ENCODE peak calls at places on chromosome 11, in six cellular contexts. Y, V, Q, A, D and R are unnamed samples.
A peak's percentile ranks its signal among the peaks of the same experiment; 100 is the strongest.

GRCh38 chr11:87352759-87353707 is 315.3 kb downstream of the TMEM135 start:
- DNase-seq in Y (peak; percentile 61), V (peak; percentile 90), Q (peak; percentile 92), A (peak; percentile 51), D (peak; percentile 89), R (peak; percentile 74)

GRCh38 chr11:121323208-121323607 is 30.6 kb downstream of the SC5D start:
- DNase-seq in Y (no peak), V (no peak), Q (no peak), A (no peak), D (no peak), R (no peak)

GRCh38 chr11:3378426-3379423 is at the start of gene ZNF195:
- DNase-seq in Y (peak; percentile 96), V (peak; percentile 98), Q (peak; percentile 100), A (peak; percentile 97), D (peak; percentile 96), R (peak; percentile 99)

GRCh38 chr11:5441414-5441813 is at the start of gene OR51I1:
- DNase-seq in Y (no peak), V (no peak), Q (no peak), A (no peak), D (no peak), R (no peak)

GRCh38 chr11:36478700-36479329 is 31.3 kb downstream of the TRAF6 start:
- DNase-seq in Y (no peak), V (no peak), Q (no peak), A (peak; percentile 39), D (peak; percentile 60), R (peak; percentile 60)

GRCh38 chr11:94325681-94326080 is 21.3 kb downstream of the IZUMO1R start:
- DNase-seq in Y (peak; percentile 61), V (peak; percentile 60), Q (peak; percentile 89), A (peak; percentile 39), D (peak; percentile 44), R (peak; percentile 18)

GRCh38 chr11:126155402-126156187 is 55.9 kb downstream of the RPUSD4 start:
- DNase-seq in Y (no peak), V (no peak), Q (no peak), A (no peak), D (no peak), R (no peak)

GRCh38 chr11:59265735-59266134 is 53.0 kb upstream of the MPEG1 start:
- DNase-seq in Y (no peak), V (no peak), Q (no peak), A (no peak), D (no peak), R (no peak)

GRCh38 chr11:24705474-24705873 is 208.6 kb downstream of the LUZP2 start:
- DNase-seq in Y (no peak), V (no peak), Q (no peak), A (no peak), D (no peak), R (no peak)

GRCh38 chr11:14500181-14500651 is 605 bp upstream of the COPB1 start:
- DNase-seq in Y (no peak), V (no peak), Q (no peak), A (peak; percentile 39), D (peak; percentile 78), R (peak; percentile 48)

GRCh38 chr11:17413414-17414316 is 25.2 kb upstream of the KCNJ11 start:
- DNase-seq in Y (no peak), V (no peak), Q (no peak), A (peak; percentile 44), D (no peak), R (no peak)

GRCh38 chr11:127003260-127003981 is 2.9 kb upstream of the KIRREL3 start:
- DNase-seq in Y (no peak), V (peak; percentile 12), Q (peak; percentile 83), A (no peak), D (no peak), R (peak; percentile 65)

GRCh38 chr11:83759148-83759547 is 473.0 kb upstream of the CCDC90B start:
- DNase-seq in Y (no peak), V (no peak), Q (no peak), A (no peak), D (no peak), R (no peak)

GRCh38 chr11:1269957-1270356 is 39.5 kb downstream of the TOLLIP start:
- DNase-seq in Y (no peak), V (no peak), Q (no peak), A (no peak), D (no peak), R (no peak)

GRCh38 chr11:40241524-40242037 is 1217.9 kb downstream of the LRRC4C start:
- DNase-seq in Y (no peak), V (no peak), Q (no peak), A (no peak), D (no peak), R (no peak)

GRCh38 chr11:64299847-64300648 is at the start of gene CATSPERZ:
- DNase-seq in Y (no peak), V (no peak), Q (peak; percentile 36), A (no peak), D (no peak), R (no peak)

GRCh38 chr11:117305145-117305544 is 10.9 kb downstream of the BACE1 start:
- DNase-seq in Y (no peak), V (no peak), Q (no peak), A (no peak), D (no peak), R (no peak)

GRCh38 chr11:17238377-17238776 is 30.6 kb upstream of the PIK3C2A start:
- DNase-seq in Y (no peak), V (no peak), Q (no peak), A (no peak), D (no peak), R (no peak)

GRCh38 chr11:5689551-5689983 is at the start of gene TRIM22:
- DNase-seq in Y (peak; percentile 15), V (no peak), Q (peak; percentile 34), A (no peak), D (peak; percentile 86), R (no peak)

GRCh38 chr11:69666261-69666660 is 8.9 kb downstream of the LTO1 start:
- DNase-seq in Y (no peak), V (no peak), Q (no peak), A (no peak), D (no peak), R (no peak)

GRCh38 chr11:68843703-68844312 is 2.1 kb upstream of the CPT1A start:
- DNase-seq in Y (peak; percentile 67), V (no peak), Q (peak; percentile 80), A (peak; percentile 67), D (no peak), R (peak; percentile 51)

GRCh38 chr11:78812513-78813293 is 238.0 kb upstream of the NARS2 start:
- DNase-seq in Y (no peak), V (no peak), Q (no peak), A (no peak), D (no peak), R (no peak)

GRCh38 chr11:12201016-12201985 is 90.9 kb downstream of the MICAL2 start:
- DNase-seq in Y (no peak), V (peak; percentile 93), Q (no peak), A (peak; percentile 15), D (peak; percentile 99), R (peak; percentile 19)

GRCh38 chr11:19913893-19914249 is 201.2 kb downstream of the NAV2 start:
- DNase-seq in Y (no peak), V (no peak), Q (no peak), A (no peak), D (no peak), R (no peak)

GRCh38 chr11:107385361-107385982 is 72.2 kb downstream of the CWF19L2 start:
- DNase-seq in Y (no peak), V (no peak), Q (no peak), A (peak; percentile 88), D (no peak), R (no peak)

GRCh38 chr11:95140397-95141030 is 50.9 kb downstream of the ENDOD1 start:
- DNase-seq in Y (no peak), V (peak; percentile 33), Q (no peak), A (no peak), D (no peak), R (no peak)

GRCh38 chr11:130118165-130118564 is 41.4 kb upstream of the ST14 start:
- DNase-seq in Y (no peak), V (no peak), Q (no peak), A (no peak), D (no peak), R (no peak)

GRCh38 chr11:35412285-35412684 is 7.1 kb downstream of the SLC1A2 start:
- DNase-seq in Y (no peak), V (peak; percentile 16), Q (no peak), A (no peak), D (peak; percentile 4), R (peak; percentile 43)

GRCh38 chr11:68325183-68325893 is 12.9 kb downstream of the LRP5 start:
- DNase-seq in Y (no peak), V (no peak), Q (peak; percentile 68), A (no peak), D (no peak), R (no peak)

GRCh38 chr11:11978792-11979486 is 29.5 kb downstream of the DKK3 start:
- DNase-seq in Y (no peak), V (no peak), Q (no peak), A (no peak), D (peak; percentile 87), R (no peak)

GRCh38 chr11:118111744-118112035 is 24.9 kb upstream of the SMIM35 start:
- DNase-seq in Y (no peak), V (no peak), Q (no peak), A (no peak), D (no peak), R (no peak)

GRCh38 chr11:110891411-110891810 is 179.2 kb upstream of the ARHGAP20 start:
- DNase-seq in Y (no peak), V (no peak), Q (no peak), A (no peak), D (no peak), R (no peak)
- TF ChIP-seq JUN in Y (no peak), V (no peak), Q (no peak), A (no peak), D (no peak), R (no peak)

GRCh38 chr11:62132188-62132587 is 8.4 kb downstream of the INCENP start:
- DNase-seq in Y (no peak), V (no peak), Q (no peak), A (no peak), D (no peak), R (no peak)
- TF ChIP-seq JUN in Y (no peak), V (no peak), Q (no peak), A (no peak), D (no peak), R (no peak)

DNA sequence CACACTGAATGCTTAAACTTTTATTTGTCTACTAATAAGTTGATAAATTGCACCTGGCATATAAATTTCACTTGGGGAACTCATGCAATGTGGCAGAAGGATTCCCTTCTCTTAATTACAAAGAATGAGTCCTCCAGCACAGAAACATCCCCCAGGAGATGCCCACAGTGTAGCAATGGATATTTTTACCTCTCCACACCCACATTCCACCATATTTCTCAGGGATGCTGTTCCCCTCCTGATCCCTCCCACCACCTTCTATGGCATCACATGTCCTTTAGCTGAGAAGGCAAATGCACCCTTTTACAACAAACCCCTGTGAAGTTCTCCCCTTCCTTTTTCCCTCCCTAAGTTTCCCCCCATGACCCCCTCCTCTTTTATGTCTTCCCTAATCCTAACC is 56.1 kb upstream of the UBASH3B start:
- DNase-seq in Y (no peak), V (no peak), Q (no peak), A (no peak), D (no peak), R (no peak)
- TF ChIP-seq JUN in Y (no peak), V (no peak), Q (no peak), A (no peak), D (no peak), R (no peak)

DNA sequence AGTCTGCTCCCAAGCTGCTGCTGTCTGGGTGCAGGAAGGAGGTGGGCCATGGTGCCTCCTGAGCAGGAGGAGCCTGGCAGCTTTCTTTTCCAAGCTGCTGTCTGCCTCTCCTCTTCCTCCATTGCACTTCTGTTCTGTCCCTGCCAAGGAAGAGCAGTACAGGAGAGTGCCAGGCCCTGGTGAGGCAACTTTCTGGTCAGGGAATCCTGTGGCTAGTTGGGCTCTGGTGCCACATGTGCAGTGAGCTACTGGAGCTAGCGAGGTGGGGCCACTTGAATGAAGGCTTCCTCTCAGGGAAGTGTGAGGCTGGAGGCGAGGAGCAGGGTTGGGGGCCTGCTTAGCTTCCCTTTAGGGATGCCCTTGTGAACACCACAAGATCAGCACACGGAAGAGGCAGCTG is 90.0 kb downstream of the TSPAN18 start:
- DNase-seq in Y (no peak), V (no peak), Q (no peak), A (no peak), D (no peak), R (no peak)
- TF ChIP-seq JUN in Y (no peak), V (no peak), Q (no peak), A (no peak), D (no peak), R (no peak)